ENCODE peak calls at places on chromosomes 16 and 17, in five cellular contexts. F is brain microvascular endothelial cell; U is Karpas-422; C is CD4-positive, alpha-beta memory T cell; E is right cardiac atrium. P is an unnamed sample.

GRCh38 chr17:39972271-39972670 is 8.3 kb upstream of the PSMD3 start:
- DNase-seq in C (no peak), U (no peak), E (no peak), F (no peak), P (no peak)

GRCh38 chr17:11499881-11500280 is 98.4 kb upstream of the DNAH9 start:
- DNase-seq in U (no peak), F (no peak), E (no peak), C (no peak), P (no peak)

GRCh38 chr17:78883090-78883532 is 19.9 kb downstream of the CEP295NL start:
- DNase-seq in F (peak; percentile 61), C (no peak), E (peak; percentile 87), U (peak; percentile 47), P (no peak)

GRCh38 chr17:59366040-59366757 is 34.7 kb downstream of the YPEL2 start:
- DNase-seq in F (no peak), C (no peak), U (no peak), E (no peak), P (no peak)

GRCh38 chr17:57916925-57917858 is 38.0 kb downstream of the CUEDC1 start:
- DNase-seq in U (no peak), E (no peak), F (no peak), C (peak; percentile 27), P (no peak)

GRCh38 chr17:66945451-66945850 is 19.1 kb upstream of the CACNG4 start:
- DNase-seq in F (no peak), U (no peak), E (no peak), C (no peak), P (no peak)

GRCh38 chr17:29561541-29562517 is 5.0 kb downstream of the ABHD15 start:
- DNase-seq in U (no peak), F (no peak), C (no peak), E (no peak), P (no peak)

GRCh38 chr16:77416939-77417480 is 17.8 kb downstream of the ADAMTS18 start:
- DNase-seq in C (no peak), U (no peak), E (no peak), F (no peak), P (no peak)

GRCh38 chr17:38864636-38865398 is 5.0 kb upstream of the LASP1 start:
- DNase-seq in F (peak; percentile 63), C (no peak), U (no peak), E (no peak), P (no peak)

GRCh38 chr16:79316004-79316458 is 284.5 kb downstream of the MAF start:
- DNase-seq in U (no peak), E (no peak), C (no peak), F (no peak), P (no peak)

GRCh38 chr16:69555437-69555836 is 10.3 kb upstream of the NFAT5 start:
- DNase-seq in E (no peak), F (no peak), U (no peak), C (no peak), P (no peak)

GRCh38 chr17:4318186-4318585 is 48.3 kb downstream of the UBE2G1 start:
- DNase-seq in E (no peak), U (no peak), F (no peak), C (no peak), P (no peak)

GRCh38 chr17:17921192-17922082 is 50.8 kb downstream of the TOM1L2 start:
- DNase-seq in C (no peak), E (peak; percentile 42), U (no peak), F (peak; percentile 79), P (peak; percentile 85)

GRCh38 chr17:40190197-40191021 is 13.1 kb downstream of the RAPGEFL1 start:
- DNase-seq in U (peak; percentile 76), F (no peak), E (no peak), C (no peak), P (no peak)

GRCh38 chr17:69654981-69655581 is 240.6 kb downstream of the MAP2K6 start:
- DNase-seq in F (peak; percentile 66), U (peak; percentile 94), E (no peak), C (no peak), P (peak; percentile 64)

GRCh38 chr16:12612598-12613101 is 191.0 kb downstream of the CPPED1 start:
- DNase-seq in E (no peak), C (no peak), F (no peak), U (no peak), P (no peak)

GRCh38 chr16:31696968-31697743 is 169.5 kb downstream of the AHSP start:
- DNase-seq in C (no peak), F (peak; percentile 24), E (no peak), U (peak; percentile 71), P (peak; percentile 10)

GRCh38 chr16:69130461-69130860 is 1.9 kb downstream of the CHTF8 start:
- DNase-seq in U (no peak), F (no peak), C (no peak), E (no peak), P (no peak)

GRCh38 chr17:81194225-81194760 is 28.3 kb upstream of the AATK start:
- DNase-seq in U (no peak), F (no peak), E (no peak), C (no peak), P (no peak)

GRCh38 chr16:58509256-58510096 is 5.8 kb upstream of the SETD6 start:
- DNase-seq in F (no peak), U (no peak), C (no peak), E (no peak), P (no peak)

GRCh38 chr16:70460737-70461261 is 6.4 kb downstream of the FCSK start:
- DNase-seq in C (no peak), U (no peak), F (no peak), E (no peak), P (no peak)

DNA sequence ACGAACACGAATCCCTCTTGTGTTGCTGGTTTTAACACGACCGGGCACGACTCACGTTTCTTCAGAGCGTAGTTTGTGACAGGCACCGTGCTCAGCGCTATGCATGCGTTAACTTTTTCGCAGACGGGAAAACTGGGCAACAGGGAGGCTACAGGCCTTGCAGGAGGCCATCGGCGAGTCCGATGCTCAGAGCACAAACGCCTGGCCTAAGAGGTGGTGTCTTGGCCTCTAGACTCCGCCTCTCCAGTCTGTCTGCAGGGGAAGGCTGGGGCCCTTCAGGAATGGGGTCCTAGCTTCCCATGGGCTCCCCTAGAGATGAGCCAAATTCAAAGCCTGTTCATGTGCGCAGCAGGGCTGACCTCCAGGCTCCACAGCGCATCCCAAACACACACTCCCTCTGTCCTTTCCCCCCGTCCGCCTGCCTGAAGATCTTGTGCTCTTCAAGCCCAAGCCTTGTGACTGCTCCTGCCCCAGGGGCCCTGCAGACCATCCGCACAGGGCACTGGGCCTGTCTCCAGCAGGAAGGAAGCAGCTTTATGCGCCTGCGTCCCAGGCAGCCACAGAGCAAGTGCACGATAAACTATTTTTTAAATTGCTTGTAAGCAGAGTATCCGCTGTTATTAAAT is 3.1 kb downstream of the CLCN7 start:
- DNase-seq in F (no peak), C (no peak), E (no peak), U (no peak), P (no peak)
- H3K4me3 ChIP-seq in F (no peak overlapping the region), C (no peak overlapping the region), E (no peak overlapping the region), U (no peak overlapping the region), P (no peak overlapping the region)

GRCh38 chr16:56192644-56192960 is 1.3 kb downstream of the GNAO1 start:
- DNase-seq in F (no peak), U (no peak), C (no peak), E (no peak), P (no peak)
- H3K4me3 ChIP-seq in F (no peak overlapping the region), U (peak overlapping the region; percentile 75), C (peak overlapping the region; percentile 56), E (peak overlapping the region; percentile 82), P (no peak overlapping the region)

GRCh38 chr16:1012722-1013592 is 31.4 kb downstream of the SOX8 start:
- DNase-seq in F (no peak), E (no peak), C (no peak), U (peak; percentile 42), P (no peak)
- H3K4me3 ChIP-seq in F (no peak overlapping the region), E (no peak overlapping the region), C (no peak overlapping the region), U (no peak overlapping the region), P (no peak overlapping the region)

DNA sequence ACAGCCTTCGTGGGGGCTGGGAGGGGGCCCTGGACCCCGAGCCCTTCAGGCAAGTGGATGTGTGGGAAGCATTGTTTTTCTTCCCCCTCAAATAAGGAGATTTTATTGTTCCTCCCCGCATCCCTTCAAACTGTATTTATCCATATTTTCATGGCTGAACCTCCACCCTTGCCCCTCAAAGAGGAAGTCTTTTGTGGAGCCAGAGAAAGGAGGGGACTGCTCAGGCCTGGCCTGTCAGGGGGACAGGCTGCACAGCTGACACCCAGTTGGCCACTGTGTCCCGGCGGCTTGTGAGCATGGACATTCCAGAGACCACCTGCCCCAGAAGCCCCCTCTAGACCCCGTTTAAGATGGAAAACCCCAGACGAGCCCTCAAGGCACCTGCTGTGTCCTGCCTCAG is 15.9 kb downstream of the HEXIM2 start:
- DNase-seq in U (no peak), F (no peak), C (no peak), E (no peak), P (no peak)
- H3K4me3 ChIP-seq in U (no peak overlapping the region), F (no peak overlapping the region), C (no peak overlapping the region), E (no peak overlapping the region), P (no peak overlapping the region)

DNA sequence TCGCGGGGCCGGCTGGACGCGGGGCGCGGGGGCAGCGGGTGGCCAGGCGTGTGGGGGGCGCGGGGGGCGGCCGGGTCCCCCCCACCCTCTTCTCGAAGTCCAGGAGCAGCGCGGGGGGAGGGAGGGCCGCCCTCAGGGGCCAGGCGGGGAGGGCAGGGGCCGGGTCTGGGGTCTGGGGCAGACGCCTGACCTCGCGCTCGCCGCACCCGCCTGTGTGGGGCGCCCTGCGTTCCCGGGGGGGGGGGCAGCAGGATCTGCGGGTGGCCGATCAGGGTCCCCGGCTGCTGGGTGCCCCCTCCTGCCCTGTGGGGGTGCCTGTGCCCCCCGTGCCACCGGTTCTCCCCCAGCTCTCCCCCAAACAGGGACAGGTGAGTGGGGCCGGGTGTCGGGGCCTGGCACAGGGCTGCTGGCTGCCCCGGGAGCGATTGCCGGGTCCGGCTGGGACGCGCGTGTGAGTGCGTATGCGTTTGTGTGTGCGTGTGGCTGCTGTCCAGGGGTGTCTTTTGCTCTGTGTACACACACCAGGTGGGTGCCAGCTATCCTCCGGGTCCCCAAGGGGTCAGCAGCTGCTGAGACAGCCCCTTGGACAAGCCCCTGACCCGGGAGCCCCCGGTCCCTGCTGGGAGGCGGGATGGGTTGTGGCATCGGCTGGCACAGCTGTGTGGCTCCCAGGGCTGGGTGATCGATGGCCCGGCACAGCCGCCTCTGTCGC is 663 bp downstream of the PRR35 start:
- DNase-seq in F (no peak), U (no peak), C (no peak), E (no peak), P (no peak)
- H3K4me3 ChIP-seq in F (no peak overlapping the region), U (no peak overlapping the region), C (no peak overlapping the region), E (no peak overlapping the region), P (no peak overlapping the region)

P was measured in skeletal muscle cell.